ENCODE peak calls at places on chromosomes 6 and 20, in four cellular contexts. F is tibial nerve, J is ascending aorta, O is breast epithelium. H is an unnamed sample. For H3K4me1, the result is how much of the 10 kb centered on the place peaks cover.

GRCh38 chr6:84764332-84765049 is at the start of gene TBX18:
- DNase-seq in F (peak), J (peak), O (peak), H (peak)

GRCh38 chr6:35298625-35299140 is 1.1 kb downstream of the DEF6 start:
- DNase-seq in F (no peak), J (no peak), O (no peak), H (no peak)

GRCh38 chr6:158854214-158855101 is 35.3 kb upstream of the EZR start:
- DNase-seq in F (no peak), J (no peak), O (no peak), H (no peak)

GRCh38 chr6:31114540-31114876 is at the start of gene PSORS1C1:
- DNase-seq in F (peak), J (peak), O (peak), H (peak)

GRCh38 chr6:75691012-75691411 is 58.0 kb upstream of the MYO6 start:
- DNase-seq in F (no peak), J (no peak), O (no peak), H (no peak)

GRCh38 chr6:12185081-12185673 is 105.0 kb upstream of the EDN1 start:
- DNase-seq in F (no peak), J (no peak), O (no peak), H (no peak)

GRCh38 chr6:11596640-11597237 is 59.2 kb downstream of the TMEM170B start:
- DNase-seq in F (no peak), J (no peak), O (no peak), H (no peak)

GRCh38 chr20:15859061-15859460 is 714.2 kb downstream of the KIF16B start:
- DNase-seq in F (no peak), J (no peak), O (no peak), H (no peak)

GRCh38 chr6:97437087-97437486 is 154.1 kb upstream of the MMS22L start:
- DNase-seq in F (no peak), J (no peak), O (no peak), H (no peak)

GRCh38 chr6:47357827-47358226 is 48.1 kb upstream of the TNFRSF21 start:
- DNase-seq in F (no peak), J (no peak), O (no peak), H (no peak)

GRCh38 chr6:166879594-166879993 is 76.8 kb downstream of the RNASET2 start:
- DNase-seq in F (no peak), J (no peak), O (no peak), H (no peak)

GRCh38 chr6:127191716-127192115 is 73.2 kb downstream of the RSPO3 start:
- DNase-seq in F (no peak), J (no peak), O (no peak), H (peak)

GRCh38 chr20:3812975-3813599 is 7.3 kb upstream of the AP5S1 start:
- DNase-seq in F (no peak), J (no peak), O (no peak), H (no peak)

GRCh38 chr6:3575166-3575565 is 118.3 kb upstream of the SLC22A23 start:
- DNase-seq in F (no peak), J (no peak), O (no peak), H (no peak)

GRCh38 chr6:132967871-132968270 is 153.5 kb downstream of the RPS12 start:
- DNase-seq in F (no peak), J (no peak), O (no peak), H (no peak)

GRCh38 chr6:75930954-75931689 is 141.3 kb downstream of the IMPG1 start:
- DNase-seq in F (no peak), J (no peak), O (no peak), H (no peak)

GRCh38 chr20:35269055-35269781 is 8.7 kb downstream of the MMP24OS start:
- DNase-seq in F (peak), J (peak), O (peak), H (no peak)

GRCh38 chr6:9248125-9248524 is 812.8 kb upstream of the SLC35B3 start:
- DNase-seq in F (no peak), J (no peak), O (no peak), H (no peak)

GRCh38 chr6:150409576-150410066 is 40.8 kb downstream of the IYD start:
- DNase-seq in F (peak), J (peak), O (no peak), H (peak)

GRCh38 chr6:12474167-12475140 is 184.3 kb downstream of the EDN1 start:
- DNase-seq in F (no peak), J (no peak), O (no peak), H (no peak)

GRCh38 chr20:33499347-33499746 is 9.5 kb downstream of the CBFA2T2 start:
- DNase-seq in F (no peak), J (no peak), O (no peak), H (no peak)

GRCh38 chr20:7841291-7841966 is 98.8 kb downstream of the HAO1 start:
- DNase-seq in F (peak), J (no peak), O (no peak), H (no peak)

GRCh38 chr6:13354331-13355042 is 26.1 kb upstream of the TBC1D7 start:
- DNase-seq in F (no peak), J (no peak), O (no peak), H (no peak)

GRCh38 chr6:147331401-147331800 is 127.2 kb downstream of the STXBP5 start:
- DNase-seq in F (no peak), J (no peak), O (no peak), H (no peak)

GRCh38 chr6:38212579-38212978 is 393.1 kb downstream of the ZFAND3 start:
- DNase-seq in F (no peak), J (peak), O (no peak), H (no peak)

GRCh38 chr20:44431502-44432234 is 44.0 kb upstream of the TTPAL start:
- DNase-seq in F (no peak), J (no peak), O (no peak), H (no peak)
- TF ChIP-seq CTCF in F (no peak), J (no peak), O (no peak), H (no peak)

GRCh38 chr6:79305020-79305419 is 70.5 kb upstream of the HMGN3 start:
- DNase-seq in F (no peak), J (no peak), O (no peak), H (no peak)
- H3K27ac ChIP-seq in F (no peak), J (no peak), O (no peak), H (no peak)

GRCh38 chr6:43859213-43859612 is 89.2 kb downstream of the VEGFA start:
- DNase-seq in F (no peak), J (no peak), O (no peak), H (no peak)
- H3K4me1 ChIP-seq in F (under half), J (under half), O (under half), H (under half)

DNA sequence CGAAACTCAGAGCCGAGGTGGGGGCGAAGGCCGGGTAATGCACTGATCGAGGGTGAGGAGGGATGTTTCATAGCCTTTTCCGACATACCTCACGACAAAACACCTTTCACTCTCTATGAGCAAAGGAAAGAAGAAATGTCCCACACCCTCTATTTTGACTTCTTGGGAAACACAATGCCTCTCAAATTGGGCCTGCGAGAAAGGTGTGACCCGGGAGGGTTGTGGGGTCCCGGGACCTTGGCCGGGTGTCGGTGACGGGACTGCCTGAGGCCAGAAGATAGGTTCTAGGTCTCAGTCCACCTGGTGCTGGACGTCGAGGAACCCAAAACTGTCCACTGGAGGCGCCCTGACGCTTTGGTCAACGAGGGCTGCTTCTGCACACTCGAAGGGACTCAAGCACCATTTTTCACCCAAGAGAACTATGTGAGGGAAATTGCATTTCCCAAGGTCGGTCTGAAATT is 41.1 kb upstream of the OSTM1 start:
- DNase-seq in F (no peak), J (no peak), O (no peak), H (no peak)
- TF ChIP-seq CTCF in F (no peak), J (no peak), O (no peak), H (no peak)

GRCh38 chr20:5077761-5078387 is 41.9 kb downstream of the PCNA start:
- DNase-seq in F (no peak), J (no peak), O (no peak), H (no peak)
- H3K27ac ChIP-seq in F (no peak), J (peak), O (peak), H (peak)

GRCh38 chr20:9686001-9686400 is 152.9 kb downstream of the PAK5 start:
- DNase-seq in F (no peak), J (no peak), O (no peak), H (no peak)
- H3K4me1 ChIP-seq in F (under half), J (under half), O (under half), H (under half)

GRCh38 chr6:168050861-168051586 is 28.0 kb downstream of the FRMD1 start:
- DNase-seq in F (no peak), J (peak), O (no peak), H (no peak)

GRCh38 chr6:168053957-168054471 is 25.0 kb downstream of the FRMD1 start:
- DNase-seq in F (no peak), J (no peak), O (no peak), H (no peak)

GRCh38 chr6:168053086-168053956 is 25.7 kb downstream of the FRMD1 start:
- DNase-seq in F (no peak), J (no peak), O (no peak), H (no peak)

GRCh38 chr6:168051648-168052047 is 27.4 kb downstream of the FRMD1 start:
- DNase-seq in F (no peak), J (no peak), O (no peak), H (no peak)

DNA sequence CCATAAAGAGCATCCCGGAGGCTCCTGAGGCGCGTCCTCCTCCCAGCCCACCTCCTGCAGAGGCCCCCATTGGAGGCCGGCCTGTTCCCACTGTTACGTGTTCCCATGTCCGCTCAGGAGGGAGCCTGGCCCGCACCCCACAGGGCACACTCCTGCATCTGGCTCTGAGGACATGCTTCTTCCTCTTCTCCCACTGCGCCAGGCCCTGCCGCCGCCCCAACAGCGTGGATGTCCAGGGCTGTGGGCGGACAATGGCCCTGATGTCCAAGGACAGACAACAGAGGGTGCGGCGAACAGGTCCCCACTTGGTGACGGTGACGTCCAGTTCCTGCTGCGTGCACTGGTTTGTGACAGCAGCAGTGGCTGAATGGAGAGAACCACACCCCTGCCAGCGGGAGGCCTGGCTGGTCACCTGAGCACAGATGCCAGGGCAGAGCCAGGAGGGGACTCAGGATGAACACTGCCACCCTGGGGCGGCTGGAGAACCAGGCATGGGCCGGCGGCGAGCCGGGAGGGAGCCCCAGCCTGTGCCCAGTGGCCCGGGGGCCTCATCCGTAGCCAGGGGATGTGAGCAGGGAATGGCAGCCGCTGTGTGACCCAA is 26.6 kb downstream of the FRMD1 start:
- DNase-seq in F (no peak), J (no peak), O (no peak), H (no peak)
- TF ChIP-seq CTCF in F (no peak), J (no peak), O (no peak), H (no peak)

DNA sequence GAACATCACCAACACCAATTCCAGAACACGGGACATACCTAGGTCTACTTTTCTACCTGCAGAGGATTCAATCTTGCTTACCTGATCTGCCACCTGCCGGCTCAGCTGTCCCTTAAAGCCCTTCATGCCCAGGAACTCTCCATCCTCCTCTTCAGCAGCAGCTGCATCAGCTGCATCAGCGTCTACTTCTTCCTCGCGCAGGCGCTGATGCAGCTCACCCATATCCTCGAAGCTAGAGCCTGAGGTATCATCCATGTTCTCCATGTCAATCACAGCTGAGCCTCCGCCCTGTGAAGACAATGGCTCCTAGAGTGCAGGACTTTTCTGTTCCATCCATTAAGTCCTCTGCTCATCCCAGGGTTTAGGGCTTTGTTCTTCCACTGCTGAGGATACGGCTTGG is 918 bp downstream of the YIPF3 start:
- DNase-seq in F (no peak), J (no peak), O (no peak), H (no peak)
- H3K27ac ChIP-seq in F (no peak), J (no peak), O (no peak), H (peak)